ENCODE peak calls at places on chromosomes 3 and 15, in seven cellular contexts. V is PC-3, T is HL-60, P is NCI-H1694 treated with DMSO at 0.1 percent for 48 hours, K is astrocyte of the hippocampus, W is iris pigment epithelial cell, B is RCC 7860. M is an unnamed sample.

GRCh38 chr15:36278219-36278618 is 301.2 kb upstream of the CDIN1 start:
- DNase-seq in V (peak; percentile 76), T (no peak), P (no peak), K (peak; percentile 4), W (peak; percentile 33), B (peak; percentile 8), M (no peak)

GRCh38 chr15:74725241-74725774 is at the start of gene CYP1A1:
- DNase-seq in V (peak; percentile 39), T (no peak), P (no peak), K (peak; percentile 34), W (no peak), B (no peak), M (no peak)

GRCh38 chr3:22007376-22007775 is 256.4 kb upstream of the ZNF385D start:
- DNase-seq in V (peak; percentile 68), T (peak; percentile 43), P (no peak), K (no peak), W (peak; percentile 14), B (no peak), M (no peak)

GRCh38 chr3:188043891-188044290 is 110.1 kb upstream of the LPP start:
- DNase-seq in V (no peak), T (no peak), P (no peak), K (no peak), W (no peak), B (peak; percentile 39), M (no peak)

GRCh38 chr3:191792580-191792979 is 331.6 kb downstream of the PYDC2 start:
- DNase-seq in V (peak; percentile 8), T (no peak), P (no peak), K (no peak), W (no peak), B (peak; percentile 65), M (no peak)

GRCh38 chr15:67501177-67501835 is 19.6 kb upstream of the C15orf61 start:
- DNase-seq in V (peak; percentile 46), T (no peak), P (peak; percentile 34), K (peak; percentile 37), W (peak; percentile 47), B (no peak), M (no peak)

GRCh38 chr3:115615001-115615447 is 8.3 kb upstream of the GAP43 start:
- DNase-seq in V (peak; percentile 53), T (no peak), P (no peak), K (peak; percentile 91), W (peak; percentile 40), B (peak; percentile 49), M (no peak)

GRCh38 chr15:64847448-64847847 is 5.7 kb downstream of the PLEKHO2 start:
- DNase-seq in V (no peak), T (no peak), P (no peak), K (no peak), W (no peak), B (no peak), M (no peak)

GRCh38 chr3:151168269-151169094 is 34.5 kb downstream of the GPR171 start:
- DNase-seq in V (peak; percentile 87), T (peak; percentile 52), P (peak; percentile 34), K (peak; percentile 77), W (peak; percentile 74), B (peak; percentile 43), M (peak; percentile 81)

GRCh38 chr15:98896802-98897732 is 110.5 kb downstream of the PGPEP1L start:
- DNase-seq in V (peak; percentile 97), T (no peak), P (no peak), K (peak; percentile 98), W (peak; percentile 100), B (peak; percentile 98), M (peak; percentile 85)

GRCh38 chr15:98177950-98178848 is 217.7 kb downstream of the ARRDC4 start:
- DNase-seq in V (peak; percentile 74), T (peak; percentile 12), P (peak; percentile 1), K (peak; percentile 88), W (peak; percentile 79), B (peak; percentile 45), M (no peak)